ENCODE peak calls at places on chromosomes 13 and 19, in five cellular contexts. U is pancreas, M is PC-3, C is tibial nerve, T is ovary. O is an unnamed sample.

GRCh38 chr13:86554066-86554465 is 754.8 kb upstream of the SLITRK6 start:
- DNase-seq in U (no peak), M (no peak), C (no peak), T (no peak), O (no peak)

GRCh38 chr13:42745655-42746054 is 35.7 kb upstream of the FAM216B start:
- DNase-seq in U (no peak), M (no peak), C (no peak), T (no peak), O (no peak)

GRCh38 chr19:45351401-45351952 is 10.9 kb downstream of the KLC3 start:
- DNase-seq in U (no peak), M (no peak), C (no peak), T (no peak), O (no peak)

GRCh38 chr19:19602136-19602712 is 16.3 kb downstream of the PBX4 start:
- DNase-seq in U (no peak), M (no peak), C (no peak), T (no peak), O (no peak)

GRCh38 chr13:79869326-79869725 is 388.4 kb downstream of the NDFIP2 start:
- DNase-seq in U (peak; percentile 26), M (peak; percentile 22), C (no peak), T (no peak), O (no peak)

GRCh38 chr13:90420683-90421082 is 926.8 kb upstream of the MIR17HG start:
- DNase-seq in U (no peak), M (peak; percentile 22), C (no peak), T (no peak), O (no peak)

GRCh38 chr13:52845334-52845761 is 3.1 kb downstream of the PCDH8 start:
- DNase-seq in U (no peak), M (no peak), C (no peak), T (no peak), O (no peak)

GRCh38 chr13:97211357-97211756 is 10.8 kb upstream of the MBNL2 start:
- DNase-seq in U (no peak), M (no peak), C (no peak), T (no peak), O (no peak)

GRCh38 chr19:55272142-55272541 is 7.8 kb downstream of the HSPBP1 start:
- DNase-seq in U (no peak), M (no peak), C (no peak), T (no peak), O (no peak)

GRCh38 chr13:107208889-107209288 is 641.0 kb upstream of the ARGLU1 start:
- DNase-seq in U (no peak), M (no peak), C (no peak), T (no peak), O (peak; percentile 40)

GRCh38 chr13:84137292-84137691 is 255.0 kb upstream of the SLITRK1 start:
- DNase-seq in U (no peak), M (no peak), C (no peak), T (no peak), O (no peak)

GRCh38 chr19:2949939-2950285 is 5.1 kb upstream of the ZNF77 start:
- DNase-seq in U (no peak), M (peak; percentile 4), C (peak; percentile 38), T (no peak), O (peak; percentile 74)

GRCh38 chr13:64925284-64925683 is 2304.9 kb downstream of the PCDH9 start:
- DNase-seq in U (no peak), M (peak; percentile 8), C (no peak), T (no peak), O (peak; percentile 64)

GRCh38 chr13:90107658-90108057 is 1239.8 kb upstream of the MIR17HG start:
- DNase-seq in U (no peak), M (no peak), C (no peak), T (no peak), O (no peak)

GRCh38 chr13:99992376-99992775 is 10.8 kb downstream of the ZIC2 start:
- DNase-seq in U (no peak), M (no peak), C (no peak), T (no peak), O (no peak)

GRCh38 chr19:7482584-7483439 is 6.0 kb downstream of the PEX11G start:
- DNase-seq in U (no peak), M (peak; percentile 57), C (no peak), T (no peak), O (no peak)

GRCh38 chr19:1263198-1263597 is 5.9 kb upstream of the CIRBP start:
- DNase-seq in U (peak; percentile 38), M (no peak), C (no peak), T (peak; percentile 17), O (no peak)

GRCh38 chr19:1260749-1261511 is 8.2 kb upstream of the CIRBP start:
- DNase-seq in U (peak; percentile 94), M (peak; percentile 94), C (peak; percentile 85), T (peak; percentile 97), O (peak; percentile 98)

GRCh38 chr19:1261512-1261862 is 7.6 kb upstream of the CIRBP start:
- DNase-seq in U (no peak), M (no peak), C (no peak), T (no peak), O (no peak)

GRCh38 chr19:1261863-1262686 is 7.1 kb upstream of the CIRBP start:
- DNase-seq in U (peak; percentile 95), M (peak; percentile 48), C (no peak), T (peak; percentile 67), O (peak; percentile 41)

DNA sequence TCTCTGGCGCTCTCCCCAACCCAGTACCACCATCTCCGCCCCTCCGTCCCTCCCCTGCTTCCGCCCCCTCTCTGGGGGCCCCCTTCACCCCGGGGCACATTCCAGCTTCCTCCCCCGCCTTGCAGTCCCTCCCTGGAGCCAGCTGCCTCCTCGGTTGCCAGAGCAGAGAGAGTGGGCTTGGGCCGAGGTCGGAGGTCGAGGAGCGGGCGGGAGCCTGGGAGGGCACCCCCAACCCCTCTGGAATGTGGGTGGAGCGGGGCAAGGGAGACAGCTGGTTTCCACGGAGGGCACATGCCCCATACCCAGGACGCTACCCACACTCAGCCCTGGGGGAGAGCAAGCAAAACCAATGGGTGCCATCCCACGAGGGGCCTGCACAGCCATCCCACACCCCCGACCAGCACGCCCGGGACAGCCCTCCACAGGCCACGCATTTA is 6.4 kb upstream of the CIRBP start:
- DNase-seq in U (no peak), M (no peak), C (no peak), T (peak; percentile 42), O (no peak)
- H3K4me3 ChIP-seq in U (peak overlapping the region; percentile 62), M (peak overlapping the region; percentile 86), C (peak overlapping the region; percentile 69), T (no peak overlapping the region), O (no peak overlapping the region)

GRCh38 chr19:4449022-4449825 is 8.4 kb downstream of the UBXN6 start:
- DNase-seq in U (peak; percentile 79), M (no peak), C (no peak), T (no peak), O (no peak)

GRCh38 chr19:4448147-4448985 is 9.2 kb downstream of the UBXN6 start:
- DNase-seq in U (peak; percentile 84), M (no peak), C (no peak), T (no peak), O (no peak)

GRCh38 chr19:4446801-4447200 is 10.8 kb downstream of the UBXN6 start:
- DNase-seq in U (no peak), M (no peak), C (no peak), T (no peak), O (no peak)

GRCh38 chr19:4445963-4446668 is 11.5 kb downstream of the UBXN6 start:
- DNase-seq in U (no peak), M (no peak), C (no peak), T (peak; percentile 66), O (no peak)

DNA sequence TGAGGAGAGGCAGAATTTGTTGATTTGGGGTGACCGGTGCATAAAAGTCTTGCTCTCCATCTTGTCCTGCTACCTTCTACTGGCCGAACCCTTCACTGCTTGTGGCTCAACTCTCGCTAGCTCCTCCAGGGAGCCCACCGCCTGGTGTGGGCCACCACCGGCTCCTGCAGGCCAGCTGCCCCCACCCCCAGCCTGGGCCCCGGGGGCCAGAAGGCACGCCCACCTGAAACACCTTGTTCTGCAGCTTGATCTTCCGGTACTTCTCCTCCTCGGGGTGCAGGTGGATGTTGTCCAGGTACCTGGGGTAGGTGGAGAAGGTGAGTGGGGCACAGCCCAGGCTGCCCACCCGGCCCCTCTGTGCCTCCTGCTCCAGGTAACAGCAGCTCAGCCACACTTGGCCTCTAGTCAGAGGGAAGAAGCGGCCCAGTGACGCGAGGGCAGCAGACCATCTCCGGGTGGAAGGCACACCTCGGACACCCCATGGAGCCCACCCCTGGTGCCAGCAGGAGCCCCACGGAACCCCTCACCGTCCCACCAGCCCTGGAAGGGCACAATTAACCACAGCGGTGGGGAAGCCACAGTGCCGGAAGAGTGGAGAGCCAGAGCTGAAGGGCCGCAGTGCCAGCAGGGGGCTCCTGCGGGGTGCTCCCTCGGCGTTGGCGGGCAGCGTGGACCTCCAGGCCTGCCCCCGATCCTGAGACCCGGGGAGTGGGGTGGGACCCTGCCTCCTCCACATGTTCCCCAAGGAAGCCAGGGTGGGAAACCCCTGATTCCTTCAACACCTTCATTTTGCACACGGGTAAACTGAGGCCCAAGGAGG is 10.1 kb downstream of the UBXN6 start:
- DNase-seq in U (no peak), M (no peak), C (no peak), T (no peak), O (no peak)
- H3K27ac ChIP-seq in U (peak overlapping the region; percentile 50), M (no peak overlapping the region), C (no peak overlapping the region), T (no peak overlapping the region), O (no peak overlapping the region)

DNA sequence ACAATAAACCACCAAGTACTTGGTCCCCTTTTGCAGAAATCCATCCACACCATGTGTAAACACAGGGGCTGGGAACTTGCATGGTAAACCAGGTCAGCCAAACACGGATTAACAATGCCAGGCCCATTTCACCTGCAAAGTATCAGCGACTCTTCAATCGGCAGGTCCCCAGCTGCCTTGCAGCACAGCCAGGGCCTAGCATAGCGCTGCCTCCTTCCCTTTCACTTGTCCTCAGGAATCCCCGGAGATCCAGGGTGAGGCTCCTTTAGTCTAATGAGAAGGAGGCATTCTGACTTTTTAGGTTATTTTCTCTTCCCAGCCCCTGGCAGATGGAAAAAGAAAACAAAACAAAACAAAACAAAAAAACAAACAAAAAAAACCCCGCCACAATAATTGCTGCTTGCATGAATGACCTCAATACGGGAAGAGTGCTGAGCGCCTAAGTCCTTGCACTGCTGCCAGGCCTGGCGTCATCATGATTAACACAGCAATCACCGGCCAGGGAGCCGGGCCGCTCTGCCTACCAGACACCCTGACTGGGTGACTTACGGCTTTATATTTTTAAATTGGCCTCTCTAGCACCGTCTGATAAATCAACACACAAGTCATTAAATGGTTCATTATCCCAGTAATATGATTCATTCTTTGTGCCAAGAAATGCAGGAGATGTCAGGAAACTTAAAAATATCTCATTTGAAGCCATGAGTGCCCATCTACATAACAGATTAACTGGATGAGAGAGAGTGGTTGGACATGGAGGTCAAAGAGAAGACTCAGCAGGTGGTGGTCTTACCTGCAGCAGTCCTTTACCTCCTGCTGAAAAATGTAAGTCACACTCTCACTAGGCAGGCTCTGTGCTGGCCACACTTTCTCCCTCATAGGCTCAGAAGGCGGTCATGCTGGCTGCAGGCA is 692.7 kb downstream of the UQCRFS1 start:
- DNase-seq in U (peak; percentile 20), M (peak; percentile 1), C (no peak), T (no peak), O (no peak)
- H3K4me1 ChIP-seq in U (no peaks in the 10 kb centered on the region), M (no peaks in the 10 kb centered on the region), C (no peaks in the 10 kb centered on the region), T (no peaks in the 10 kb centered on the region), O (no peaks in the 10 kb centered on the region)

DNA sequence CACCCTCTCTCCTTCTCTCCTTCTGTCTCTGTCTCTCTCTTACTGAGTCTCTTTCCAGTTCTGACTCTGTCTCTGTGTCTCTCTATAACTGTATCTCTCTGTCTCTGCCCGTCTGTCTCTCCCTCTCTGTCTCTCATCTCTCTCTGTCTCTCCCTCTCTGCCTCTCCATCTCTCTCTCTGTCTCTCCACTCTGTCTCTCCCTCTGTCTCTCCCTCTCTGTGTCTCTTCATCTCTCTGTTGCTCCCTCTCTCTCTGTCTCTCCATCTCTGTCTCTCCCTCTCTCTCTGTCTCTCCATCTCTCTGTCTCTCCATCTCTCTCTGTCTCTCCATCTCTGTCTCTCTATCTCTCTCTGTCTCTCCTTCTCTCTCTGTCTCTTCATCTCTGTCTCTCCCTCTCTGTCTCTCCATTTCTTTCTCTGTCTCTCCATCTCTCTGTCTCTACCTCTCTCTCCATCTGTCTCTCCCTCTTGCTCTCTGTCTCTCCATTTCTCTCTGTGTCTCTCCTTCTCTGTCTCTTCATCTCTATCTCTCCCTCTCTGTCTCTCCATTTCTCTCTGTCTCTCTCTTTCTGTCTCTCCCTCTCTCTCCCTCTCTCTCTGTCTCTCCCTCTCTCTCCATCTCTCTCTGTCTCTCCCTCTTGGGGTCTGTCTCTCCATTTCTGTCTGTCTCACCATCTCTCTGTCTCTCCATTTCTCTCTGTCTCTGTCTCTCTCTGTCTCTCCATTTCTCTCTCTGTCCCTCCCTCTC is 3.3 kb upstream of the MEIS3 start:
- DNase-seq in U (no peak), M (no peak), C (no peak), T (no peak), O (no peak)
- H3K4me3 ChIP-seq in U (no peak overlapping the region), M (no peak overlapping the region), C (no peak overlapping the region), T (no peak overlapping the region), O (no peak overlapping the region)

O was measured in cardiac muscle cell.